ENCODE peak calls at places on chromosome 5, in ten cellular contexts. R is right atrium auricular region, H is coronary artery, L is kidney, K is left ventricle myocardium inferior, C is sigmoid colon, W is brain microvascular endothelial cell, P is neural crest cell, Z is fibroblast of pulmonary artery, V is Calu3. I is an unnamed sample.

GRCh38 chr5:73094415-73094814 is 26.0 kb upstream of the TMEM171 start:
- DNase-seq in Z (no peak), L (no peak), V (no peak), C (no peak), P (no peak), H (no peak), R (no peak), K (no peak), W (no peak), I (no peak)

GRCh38 chr5:154701181-154701580 is 54.0 kb upstream of the LARP1 start:
- DNase-seq in C (no peak), L (no peak), W (no peak), Z (no peak), H (no peak), R (no peak), V (no peak), K (no peak), P (no peak), I (no peak)

GRCh38 chr5:52915176-52915875 is 73.8 kb upstream of the ITGA2 start:
- DNase-seq in W (peak), K (no peak), V (peak), H (no peak), C (peak), R (peak), Z (peak), L (peak), P (peak), I (peak)

GRCh38 chr5:102933721-102934459 is 178.8 kb downstream of the PAM start:
- DNase-seq in H (no peak), W (no peak), C (no peak), P (no peak), Z (no peak), V (no peak), L (no peak), R (no peak), K (no peak), I (no peak)

GRCh38 chr5:171975262-171975876 is 31.1 kb downstream of the FBXW11 start:
- DNase-seq in P (no peak), V (no peak), R (no peak), H (no peak), W (peak), C (no peak), K (no peak), Z (peak), L (no peak), I (no peak)

GRCh38 chr5:73030995-73031394 is 75.2 kb downstream of the FCHO2 start:
- DNase-seq in R (no peak), C (no peak), Z (peak), L (no peak), W (peak), H (no peak), K (no peak), V (peak), P (no peak), I (no peak)

GRCh38 chr5:76084496-76085285 is 1.5 kb downstream of the SV2C start:
- DNase-seq in V (no peak), L (peak), K (no peak), Z (peak), C (no peak), H (no peak), R (no peak), P (peak), W (no peak), I (peak)

GRCh38 chr5:160342413-160342941 is 27.9 kb downstream of the C1QTNF2 start:
- DNase-seq in R (no peak), K (no peak), H (no peak), Z (peak), C (peak), P (no peak), L (no peak), W (peak), V (no peak), I (no peak)

GRCh38 chr5:133274597-133274935 is 222.8 kb downstream of the HSPA4 start:
- DNase-seq in C (no peak), Z (no peak), R (no peak), K (no peak), V (no peak), P (no peak), W (no peak), L (no peak), H (no peak), I (no peak)

GRCh38 chr5:108681079-108681921 is 66.4 kb upstream of the FER start:
- DNase-seq in V (peak), L (no peak), K (no peak), H (no peak), P (peak), C (no peak), Z (peak), W (peak), R (no peak), I (peak)

GRCh38 chr5:65290677-65291076 is 191.0 kb downstream of the ADAMTS6 start:
- DNase-seq in C (no peak), H (no peak), Z (peak), K (no peak), R (no peak), V (no peak), L (no peak), P (no peak), W (no peak), I (no peak)

GRCh38 chr5:74434124-74434899 is 206.2 kb downstream of the ENC1 start:
- DNase-seq in W (no peak), L (no peak), H (no peak), V (no peak), R (no peak), C (no peak), Z (peak), K (no peak), P (no peak), I (no peak)

GRCh38 chr5:124876564-124876963 is 130.1 kb upstream of the ZNF608 start:
- DNase-seq in H (no peak), W (no peak), K (no peak), C (no peak), V (no peak), P (no peak), L (no peak), R (no peak), Z (no peak), I (no peak)

GRCh38 chr5:157689942-157690689 is 18.8 kb downstream of the C5orf52 start:
- DNase-seq in P (no peak), L (peak), Z (no peak), W (no peak), K (no peak), R (peak), C (no peak), H (no peak), V (no peak), I (no peak)
- TF ChIP-seq CTCF in P (no peak), L (no peak), Z (no peak), W (peak), K (no peak), R (no peak), C (no peak), H (no peak), V (peak), I (no peak)

GRCh38 chr5:78361226-78361993 is 993 bp downstream of the SCAMP1 start:
- DNase-seq in K (peak), Z (peak), L (peak), P (peak), H (no peak), V (peak), R (peak), C (peak), W (peak), I (peak)
- TF ChIP-seq CTCF in K (peak), Z (peak), L (peak), P (peak), H (no peak), V (peak), R (no peak), C (no peak), W (peak), I (no peak)

GRCh38 chr5:101590384-101590783 is 687.3 kb upstream of the ST8SIA4 start:
- DNase-seq in W (no peak), L (no peak), Z (no peak), P (no peak), K (no peak), R (no peak), H (no peak), V (peak), C (no peak), I (peak)
- TF ChIP-seq CTCF in W (peak), L (no peak), Z (no peak), P (peak), K (no peak), R (no peak), H (no peak), V (peak), C (no peak), I (peak)

GRCh38 chr5:170201311-170201710 is 31.5 kb upstream of the C5orf58 start:
- DNase-seq in V (no peak), R (no peak), K (no peak), H (no peak), L (no peak), W (no peak), Z (no peak), C (no peak), P (no peak), I (no peak)
- TF ChIP-seq CTCF in V (no peak), R (no peak), K (no peak), H (no peak), L (no peak), W (no peak), Z (no peak), C (no peak), P (no peak), I (no peak)

I was measured in GM13977.